ENCODE peak calls at places on chromosomes 5 and 9, in nine cellular contexts. One of them, this sample, is unnamed.

GRCh38 chr5:135491552-135492318 is 39.6 kb upstream of the TIFAB start:
- DNase-seq in mucosa of descending colon: no peak
- DNase-seq in WTC11: peak; percentile 60
- DNase-seq in astrocyte: no peak
- DNase-seq in cardiac fibroblast: no peak
- DNase-seq in colonic mucosa: no peak
- DNase-seq in adrenal gland: no peak
- DNase-seq in activated B cell treated with CpG ODN at 0.5 μM for 24 hours: no peak
- DNase-seq in uterus: no peak
- DNase-seq in this sample: no peak

GRCh38 chr9:129555512-129556203 is 65.2 kb downstream of the C9orf50 start:
- DNase-seq in activated B cell treated with CpG ODN at 0.5 μM for 24 hours: no peak
- DNase-seq in mucosa of descending colon: no peak
- DNase-seq in uterus: peak; percentile 64
- DNase-seq in WTC11: no peak
- DNase-seq in cardiac fibroblast: no peak
- DNase-seq in colonic mucosa: no peak
- DNase-seq in astrocyte: no peak
- DNase-seq in adrenal gland: no peak
- DNase-seq in this sample: no peak

GRCh38 chr9:133327834-133328484 is 8.0 kb downstream of the SURF6 start:
- DNase-seq in WTC11: no peak
- DNase-seq in activated B cell treated with CpG ODN at 0.5 μM for 24 hours: peak; percentile 4
- DNase-seq in adrenal gland: no peak
- DNase-seq in astrocyte: no peak
- DNase-seq in colonic mucosa: no peak
- DNase-seq in mucosa of descending colon: no peak
- DNase-seq in uterus: peak; percentile 8
- DNase-seq in cardiac fibroblast: no peak
- DNase-seq in this sample: no peak

GRCh38 chr5:141223112-141223783 is at the start of gene PCDHB14:
- DNase-seq in cardiac fibroblast: peak; percentile 39
- DNase-seq in astrocyte: peak; percentile 7
- DNase-seq in activated B cell treated with CpG ODN at 0.5 μM for 24 hours: no peak
- DNase-seq in uterus: no peak
- DNase-seq in adrenal gland: no peak
- DNase-seq in mucosa of descending colon: no peak
- DNase-seq in colonic mucosa: no peak
- DNase-seq in WTC11: no peak
- DNase-seq in this sample: no peak

GRCh38 chr9:18393340-18394130 is 80.4 kb upstream of the ADAMTSL1 start:
- DNase-seq in cardiac fibroblast: peak; percentile 98
- DNase-seq in mucosa of descending colon: peak; percentile 74
- DNase-seq in uterus: peak; percentile 45
- DNase-seq in adrenal gland: peak; percentile 82
- DNase-seq in astrocyte: peak; percentile 97
- DNase-seq in colonic mucosa: peak; percentile 81
- DNase-seq in activated B cell treated with CpG ODN at 0.5 μM for 24 hours: no peak
- DNase-seq in WTC11: no peak
- DNase-seq in this sample: peak; percentile 45

GRCh38 chr5:140038373-140038957 is 4.6 kb downstream of the NRG2 start:
- DNase-seq in cardiac fibroblast: peak; percentile 36
- DNase-seq in activated B cell treated with CpG ODN at 0.5 μM for 24 hours: no peak
- DNase-seq in adrenal gland: no peak
- DNase-seq in mucosa of descending colon: peak; percentile 3
- DNase-seq in WTC11: no peak
- DNase-seq in colonic mucosa: no peak
- DNase-seq in uterus: no peak
- DNase-seq in astrocyte: no peak
- DNase-seq in this sample: no peak

GRCh38 chr9:3527653-3527960 is 1.8 kb upstream of the RFX3 start:
- DNase-seq in uterus: no peak
- DNase-seq in colonic mucosa: no peak
- DNase-seq in astrocyte: no peak
- DNase-seq in mucosa of descending colon: peak; percentile 19
- DNase-seq in WTC11: no peak
- DNase-seq in activated B cell treated with CpG ODN at 0.5 μM for 24 hours: no peak
- DNase-seq in adrenal gland: no peak
- DNase-seq in cardiac fibroblast: no peak
- DNase-seq in this sample: no peak

GRCh38 chr9:124388275-124389048 is 26.8 kb downstream of the PSMB7 start:
- DNase-seq in adrenal gland: no peak
- DNase-seq in WTC11: no peak
- DNase-seq in astrocyte: no peak
- DNase-seq in activated B cell treated with CpG ODN at 0.5 μM for 24 hours: no peak
- DNase-seq in colonic mucosa: no peak
- DNase-seq in mucosa of descending colon: no peak
- DNase-seq in uterus: no peak
- DNase-seq in cardiac fibroblast: no peak
- DNase-seq in this sample: no peak

GRCh38 chr5:154986151-154986550 is 27.4 kb upstream of the KIF4B start:
- DNase-seq in adrenal gland: no peak
- DNase-seq in cardiac fibroblast: peak; percentile 58
- DNase-seq in uterus: no peak
- DNase-seq in colonic mucosa: no peak
- DNase-seq in astrocyte: no peak
- DNase-seq in WTC11: no peak
- DNase-seq in mucosa of descending colon: no peak
- DNase-seq in activated B cell treated with CpG ODN at 0.5 μM for 24 hours: no peak
- DNase-seq in this sample: no peak

GRCh38 chr5:83162598-83162997 is 85.3 kb downstream of the XRCC4 start:
- DNase-seq in cardiac fibroblast: no peak
- DNase-seq in adrenal gland: no peak
- DNase-seq in mucosa of descending colon: no peak
- DNase-seq in astrocyte: no peak
- DNase-seq in colonic mucosa: no peak
- DNase-seq in uterus: no peak
- DNase-seq in activated B cell treated with CpG ODN at 0.5 μM for 24 hours: no peak
- DNase-seq in WTC11: no peak
- DNase-seq in this sample: no peak

GRCh38 chr5:10536931-10537579 is 26.8 kb upstream of the ANKRD33B start:
- DNase-seq in activated B cell treated with CpG ODN at 0.5 μM for 24 hours: no peak
- DNase-seq in cardiac fibroblast: no peak
- DNase-seq in astrocyte: no peak
- DNase-seq in colonic mucosa: no peak
- DNase-seq in mucosa of descending colon: no peak
- DNase-seq in WTC11: no peak
- DNase-seq in adrenal gland: no peak
- DNase-seq in uterus: no peak
- DNase-seq in this sample: no peak

GRCh38 chr9:107044872-107045271 is 181.9 kb downstream of the ZNF462 start:
- DNase-seq in colonic mucosa: no peak
- DNase-seq in WTC11: peak; percentile 38
- DNase-seq in astrocyte: no peak
- DNase-seq in activated B cell treated with CpG ODN at 0.5 μM for 24 hours: no peak
- DNase-seq in adrenal gland: no peak
- DNase-seq in mucosa of descending colon: peak; percentile 42
- DNase-seq in uterus: no peak
- DNase-seq in cardiac fibroblast: no peak
- DNase-seq in this sample: no peak

GRCh38 chr5:28862137-28862859 is 1823.9 kb upstream of the CDH9 start:
- DNase-seq in mucosa of descending colon: no peak
- DNase-seq in cardiac fibroblast: no peak
- DNase-seq in WTC11: no peak
- DNase-seq in colonic mucosa: no peak
- DNase-seq in activated B cell treated with CpG ODN at 0.5 μM for 24 hours: no peak
- DNase-seq in astrocyte: no peak
- DNase-seq in adrenal gland: no peak
- DNase-seq in uterus: no peak
- DNase-seq in this sample: no peak

GRCh38 chr9:86801246-86801645 is 146.1 kb downstream of the GAS1 start:
- DNase-seq in colonic mucosa: no peak
- DNase-seq in WTC11: no peak
- DNase-seq in adrenal gland: no peak
- DNase-seq in mucosa of descending colon: no peak
- DNase-seq in activated B cell treated with CpG ODN at 0.5 μM for 24 hours: no peak
- DNase-seq in astrocyte: no peak
- DNase-seq in cardiac fibroblast: no peak
- DNase-seq in uterus: peak; percentile 40
- DNase-seq in this sample: no peak

GRCh38 chr5:99061299-99061698 is 132.5 kb upstream of the CHD1 start:
- DNase-seq in mucosa of descending colon: no peak
- DNase-seq in astrocyte: no peak
- DNase-seq in WTC11: no peak
- DNase-seq in uterus: no peak
- DNase-seq in colonic mucosa: no peak
- DNase-seq in adrenal gland: no peak
- DNase-seq in cardiac fibroblast: no peak
- DNase-seq in activated B cell treated with CpG ODN at 0.5 μM for 24 hours: no peak
- DNase-seq in this sample: no peak

GRCh38 chr9:89943309-89943708 is 338.5 kb downstream of the GADD45G start:
- DNase-seq in mucosa of descending colon: no peak
- DNase-seq in cardiac fibroblast: no peak
- DNase-seq in uterus: no peak
- DNase-seq in colonic mucosa: no peak
- DNase-seq in adrenal gland: no peak
- DNase-seq in WTC11: no peak
- DNase-seq in astrocyte: no peak
- DNase-seq in activated B cell treated with CpG ODN at 0.5 μM for 24 hours: no peak
- DNase-seq in this sample: no peak

GRCh38 chr9:89943728-89944127 is 338.9 kb downstream of the GADD45G start:
- DNase-seq in astrocyte: no peak
- DNase-seq in uterus: no peak
- DNase-seq in cardiac fibroblast: no peak
- DNase-seq in adrenal gland: no peak
- DNase-seq in mucosa of descending colon: no peak
- DNase-seq in activated B cell treated with CpG ODN at 0.5 μM for 24 hours: no peak
- DNase-seq in colonic mucosa: no peak
- DNase-seq in WTC11: no peak
- DNase-seq in this sample: no peak

GRCh38 chr9:89942643-89943042 is 337.8 kb downstream of the GADD45G start:
- DNase-seq in astrocyte: no peak
- DNase-seq in activated B cell treated with CpG ODN at 0.5 μM for 24 hours: no peak
- DNase-seq in colonic mucosa: no peak
- DNase-seq in cardiac fibroblast: no peak
- DNase-seq in WTC11: no peak
- DNase-seq in mucosa of descending colon: no peak
- DNase-seq in uterus: no peak
- DNase-seq in adrenal gland: no peak
- DNase-seq in this sample: no peak

GRCh38 chr9:89946741-89947140 is 341.9 kb downstream of the GADD45G start:
- DNase-seq in astrocyte: no peak
- DNase-seq in WTC11: no peak
- DNase-seq in adrenal gland: no peak
- DNase-seq in activated B cell treated with CpG ODN at 0.5 μM for 24 hours: no peak
- DNase-seq in colonic mucosa: no peak
- DNase-seq in mucosa of descending colon: no peak
- DNase-seq in cardiac fibroblast: no peak
- DNase-seq in uterus: no peak
- DNase-seq in this sample: no peak

DNA sequence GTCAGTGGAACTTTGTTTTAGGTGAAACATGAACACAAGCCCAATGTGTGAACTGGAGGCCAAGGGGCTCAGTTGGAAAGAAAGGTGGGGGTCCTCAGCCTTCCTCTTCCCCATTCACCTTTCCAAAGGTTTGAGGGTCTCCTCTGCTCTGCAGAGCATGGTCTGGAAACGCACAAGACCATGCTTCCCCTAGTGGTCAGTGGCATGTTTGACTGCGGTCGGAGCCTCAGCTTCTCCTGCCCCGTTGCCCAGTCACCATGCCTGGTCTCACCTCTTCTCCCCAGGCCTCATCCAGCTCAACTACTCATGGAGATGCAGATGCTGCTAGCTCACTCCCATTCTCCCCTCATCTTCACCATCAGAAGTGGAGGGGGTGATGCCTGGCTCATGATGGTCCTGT is 340.3 kb downstream of the GADD45G start:
- DNase-seq in cardiac fibroblast: no peak
- DNase-seq in colonic mucosa: no peak
- DNase-seq in adrenal gland: no peak
- DNase-seq in activated B cell treated with CpG ODN at 0.5 μM for 24 hours: no peak
- DNase-seq in WTC11: peak; percentile 50
- DNase-seq in mucosa of descending colon: no peak
- DNase-seq in astrocyte: no peak
- DNase-seq in uterus: no peak
- DNase-seq in this sample: no peak
- TF ChIP-seq CTCF in cardiac fibroblast: no peak
- TF ChIP-seq CTCF in colonic mucosa: no peak
- TF ChIP-seq CTCF in adrenal gland: no peak
- TF ChIP-seq CTCF in activated B cell treated with CpG ODN at 0.5 μM for 24 hours: no peak
- TF ChIP-seq CTCF in WTC11: peak; percentile 52
- TF ChIP-seq CTCF in mucosa of descending colon: no peak
- TF ChIP-seq CTCF in astrocyte: no peak
- TF ChIP-seq CTCF in uterus: no peak
- TF ChIP-seq CTCF in this sample: no peak

GRCh38 chr5:93576015-93576414 is 5.0 kb downstream of the NR2F1-AS1 start:
- DNase-seq in WTC11: no peak
- DNase-seq in mucosa of descending colon: no peak
- DNase-seq in astrocyte: no peak
- DNase-seq in colonic mucosa: no peak
- DNase-seq in cardiac fibroblast: no peak
- DNase-seq in adrenal gland: no peak
- DNase-seq in activated B cell treated with CpG ODN at 0.5 μM for 24 hours: no peak
- DNase-seq in uterus: no peak
- DNase-seq in this sample: no peak
- TF ChIP-seq CTCF in WTC11: no peak
- TF ChIP-seq CTCF in mucosa of descending colon: no peak
- TF ChIP-seq CTCF in astrocyte: no peak
- TF ChIP-seq CTCF in colonic mucosa: no peak
- TF ChIP-seq CTCF in cardiac fibroblast: no peak
- TF ChIP-seq CTCF in adrenal gland: no peak
- TF ChIP-seq CTCF in activated B cell treated with CpG ODN at 0.5 μM for 24 hours: no peak
- TF ChIP-seq CTCF in uterus: no peak
- TF ChIP-seq CTCF in this sample: no peak

DNA sequence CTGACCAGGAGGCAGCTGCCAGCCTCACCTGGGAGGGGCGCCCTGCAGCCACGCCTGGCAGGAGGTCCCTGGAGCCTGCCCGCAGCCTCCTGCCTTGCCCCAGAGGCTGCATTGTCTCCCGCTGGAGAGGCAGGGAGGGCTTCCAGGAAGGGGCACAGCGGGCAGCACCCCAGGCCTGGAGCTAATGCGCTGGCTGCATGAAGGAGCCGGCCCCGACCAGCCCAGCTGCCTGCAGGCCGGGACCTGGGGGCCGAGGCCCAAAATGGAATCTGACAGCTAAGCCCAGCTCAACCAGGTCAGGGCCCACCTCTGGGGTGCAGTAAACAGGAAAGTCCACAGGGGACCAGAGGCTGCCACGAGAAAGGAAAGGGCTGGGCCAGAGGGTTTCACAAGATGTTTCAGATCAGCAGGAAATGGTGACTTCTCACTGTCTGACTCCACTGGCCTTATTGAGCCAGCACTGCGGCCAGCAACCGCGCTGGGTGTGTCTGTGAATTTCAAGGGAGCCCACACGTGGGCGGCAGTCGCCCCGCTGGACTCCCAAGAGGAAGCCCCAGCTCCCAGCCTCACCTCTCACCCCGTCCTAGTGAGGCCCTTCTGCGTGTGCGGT is 18.6 kb upstream of the NOTCH1 start:
- DNase-seq in activated B cell treated with CpG ODN at 0.5 μM for 24 hours: no peak
- DNase-seq in astrocyte: peak; percentile 68
- DNase-seq in cardiac fibroblast: peak; percentile 89
- DNase-seq in uterus: peak; percentile 71
- DNase-seq in adrenal gland: peak; percentile 75
- DNase-seq in WTC11: no peak
- DNase-seq in colonic mucosa: peak; percentile 52
- DNase-seq in mucosa of descending colon: peak; percentile 53
- DNase-seq in this sample: no peak
- TF ChIP-seq CTCF in activated B cell treated with CpG ODN at 0.5 μM for 24 hours: no peak
- TF ChIP-seq CTCF in astrocyte: no peak
- TF ChIP-seq CTCF in cardiac fibroblast: peak; percentile 34
- TF ChIP-seq CTCF in uterus: peak; percentile 16
- TF ChIP-seq CTCF in adrenal gland: peak; percentile 49
- TF ChIP-seq CTCF in WTC11: no peak
- TF ChIP-seq CTCF in colonic mucosa: no peak
- TF ChIP-seq CTCF in mucosa of descending colon: no peak
- TF ChIP-seq CTCF in this sample: no peak

GRCh38 chr5:179858586-179859427 is at the start of gene MRNIP:
- DNase-seq in WTC11: peak; percentile 95
- DNase-seq in colonic mucosa: peak; percentile 98
- DNase-seq in astrocyte: peak; percentile 85
- DNase-seq in cardiac fibroblast: peak; percentile 95
- DNase-seq in uterus: peak; percentile 96
- DNase-seq in activated B cell treated with CpG ODN at 0.5 μM for 24 hours: peak; percentile 92
- DNase-seq in mucosa of descending colon: peak; percentile 99
- DNase-seq in adrenal gland: peak; percentile 97
- DNase-seq in this sample: peak; percentile 99
- TF ChIP-seq CTCF in WTC11: no peak
- TF ChIP-seq CTCF in colonic mucosa: no peak
- TF ChIP-seq CTCF in astrocyte: no peak
- TF ChIP-seq CTCF in cardiac fibroblast: no peak
- TF ChIP-seq CTCF in uterus: peak; percentile 55
- TF ChIP-seq CTCF in activated B cell treated with CpG ODN at 0.5 μM for 24 hours: no peak
- TF ChIP-seq CTCF in mucosa of descending colon: no peak
- TF ChIP-seq CTCF in adrenal gland: no peak
- TF ChIP-seq CTCF in this sample: no peak

This sample was measured in Peyer's patch.